ENCODE peak calls at places on chromosomes 16 and 17, in seven cellular contexts. H is CD8-positive, alpha-beta T cell; G is transverse colon; N is K562; D is heart right ventricle; Z is RWPE2; F is heart left ventricle. J is an unnamed sample.
A peak's percentile ranks its signal among the peaks of the same experiment; 100 is the strongest.

GRCh38 chr17:8499171-8499570 is 63.5 kb downstream of the NDEL1 start:
- DNase-seq in H (no peak), G (no peak), N (no peak), D (no peak), Z (no peak), F (no peak), J (no peak)

GRCh38 chr17:9987779-9988585 is 82.9 kb upstream of the RCVRN start:
- DNase-seq in H (no peak), G (peak; percentile 21), N (peak; percentile 55), D (peak; percentile 34), Z (no peak), F (no peak), J (peak; percentile 34)

GRCh38 chr17:2172447-2172938 is 117.6 kb downstream of the HIC1 start:
- DNase-seq in H (no peak), G (no peak), N (no peak), D (peak; percentile 44), Z (no peak), F (no peak), J (no peak)

GRCh38 chr17:7809086-7809790 is 24.8 kb upstream of the KDM6B start:
- DNase-seq in H (no peak), G (no peak), N (no peak), D (no peak), Z (no peak), F (no peak), J (no peak)

GRCh38 chr16:48353565-48354163 is 31.5 kb downstream of the SIAH1 start:
- DNase-seq in H (peak; percentile 42), G (peak; percentile 66), N (peak; percentile 74), D (no peak), Z (no peak), F (no peak), J (peak; percentile 66)

GRCh38 chr16:13231365-13231764 is 330.0 kb downstream of the SHISA9 start:
- DNase-seq in H (no peak), G (no peak), N (no peak), D (no peak), Z (no peak), F (no peak), J (no peak)

GRCh38 chr16:84442416-84443145 is 61.9 kb downstream of the MEAK7 start:
- DNase-seq in H (no peak), G (no peak), N (no peak), D (no peak), Z (no peak), F (no peak), J (no peak)

GRCh38 chr16:15942901-15943690 is 6.3 kb upstream of the ABCC1 start:
- DNase-seq in H (no peak), G (no peak), N (no peak), D (no peak), Z (no peak), F (no peak), J (no peak)

GRCh38 chr16:88282221-88283041 is 100.3 kb upstream of the ZNF469 start:
- DNase-seq in H (no peak), G (no peak), N (peak; percentile 26), D (no peak), Z (no peak), F (peak; percentile 36), J (peak; percentile 82)

GRCh38 chr17:10118788-10119130 is 79.6 kb downstream of the GAS7 start:
- DNase-seq in H (no peak), G (no peak), N (no peak), D (no peak), Z (no peak), F (no peak), J (peak; percentile 81)

GRCh38 chr17:58639681-58640080 is 52.2 kb downstream of the TEX14 start:
- DNase-seq in H (no peak), G (no peak), N (no peak), D (no peak), Z (no peak), F (no peak), J (no peak)
- H3K27ac ChIP-seq in H (no peak overlapping the region), G (no peak overlapping the region), N (no peak overlapping the region), D (no peak overlapping the region), Z (no peak overlapping the region), F (no peak overlapping the region), J (peak overlapping the region; percentile 49)

GRCh38 chr17:67830440-67830839 is 5.1 kb downstream of the BPTF start:
- DNase-seq in H (no peak), G (no peak), N (no peak), D (no peak), Z (no peak), F (no peak), J (no peak)

GRCh38 chr17:67834634-67835033 is 9.3 kb downstream of the BPTF start:
- DNase-seq in H (no peak), G (no peak), N (no peak), D (no peak), Z (no peak), F (no peak), J (no peak)

GRCh38 chr17:67831268-67831667 is 6.0 kb downstream of the BPTF start:
- DNase-seq in H (no peak), G (no peak), N (no peak), D (no peak), Z (no peak), F (no peak), J (no peak)

GRCh38 chr17:67833946-67834631 is 8.8 kb downstream of the BPTF start:
- DNase-seq in H (no peak), G (no peak), N (peak; percentile 29), D (no peak), Z (no peak), F (no peak), J (no peak)

DNA sequence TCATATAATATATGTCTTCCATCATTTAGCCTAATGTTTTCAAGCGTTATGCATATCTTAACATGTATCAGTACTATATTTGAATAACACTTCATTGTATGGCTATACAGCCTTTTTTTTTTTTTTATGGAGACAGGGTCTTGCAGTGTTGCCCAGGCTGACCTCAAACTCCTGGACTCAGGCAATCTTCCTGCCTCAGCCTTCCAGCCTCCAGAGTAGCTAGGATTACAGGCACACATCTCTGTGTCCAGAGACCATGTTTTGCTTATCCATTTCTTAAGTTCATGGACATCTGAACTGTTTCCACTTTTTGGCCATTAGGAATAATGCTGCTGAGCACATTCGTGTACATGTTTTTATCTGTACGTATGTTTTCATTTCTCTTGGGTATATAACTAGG is 7.8 kb downstream of the BPTF start:
- DNase-seq in H (no peak), G (no peak), N (no peak), D (no peak), Z (no peak), F (no peak), J (no peak)
- TF ChIP-seq CTCF in H (no peak), G (no peak), N (no peak), D (no peak), Z (no peak), F (no peak), J (no peak)

GRCh38 chr16:4859190-4859899 is 12.1 kb downstream of the UBN1 start:
- DNase-seq in H (no peak), G (no peak), N (no peak), D (no peak), Z (no peak), F (no peak), J (no peak)

GRCh38 chr16:4855371-4855770 is 8.1 kb downstream of the UBN1 start:
- DNase-seq in H (no peak), G (no peak), N (no peak), D (no peak), Z (no peak), F (no peak), J (no peak)

GRCh38 chr16:4852221-4852872 is 5.1 kb downstream of the UBN1 start:
- DNase-seq in H (no peak), G (peak; percentile 31), N (peak; percentile 51), D (no peak), Z (no peak), F (no peak), J (no peak)

GRCh38 chr16:4859900-4860255 is 12.6 kb downstream of the UBN1 start:
- DNase-seq in H (no peak), G (no peak), N (no peak), D (no peak), Z (no peak), F (no peak), J (no peak)

GRCh38 chr16:4855804-4856203 is 8.5 kb downstream of the UBN1 start:
- DNase-seq in H (no peak), G (no peak), N (no peak), D (no peak), Z (no peak), F (no peak), J (no peak)
- H3K36me3 ChIP-seq in H (peaks cover 24% of the 10 kb centered on the region), G (no peaks in the 10 kb centered on the region), N (peaks cover 84% of the 10 kb centered on the region), D (peaks cover 5% of the 10 kb centered on the region), Z (peaks cover 81% of the 10 kb centered on the region), F (peaks cover 8% of the 10 kb centered on the region), J (peaks cover 80% of the 10 kb centered on the region)

GRCh38 chr16:74075393-74075792 is 221.2 kb upstream of the PSMD7 start:
- DNase-seq in H (no peak), G (no peak), N (no peak), D (no peak), Z (no peak), F (no peak), J (no peak)
- H3K27ac ChIP-seq in H (no peak overlapping the region), G (no peak overlapping the region), N (no peak overlapping the region), D (no peak overlapping the region), Z (no peak overlapping the region), F (no peak overlapping the region), J (no peak overlapping the region)

GRCh38 chr17:6305613-6306360 is 129.1 kb downstream of the AIPL1 start:
- DNase-seq in H (no peak), G (no peak), N (no peak), D (no peak), Z (no peak), F (no peak), J (peak; percentile 49)

GRCh38 chr17:6306820-6307219 is 128.1 kb downstream of the AIPL1 start:
- DNase-seq in H (no peak), G (no peak), N (no peak), D (no peak), Z (no peak), F (no peak), J (no peak)

GRCh38 chr17:6299275-6299674 is 135.6 kb downstream of the AIPL1 start:
- DNase-seq in H (no peak), G (no peak), N (no peak), D (no peak), Z (no peak), F (no peak), J (no peak)

GRCh38 chr17:6304894-6305612 is 129.9 kb downstream of the AIPL1 start:
- DNase-seq in H (no peak), G (no peak), N (no peak), D (no peak), Z (no peak), F (no peak), J (no peak)

DNA sequence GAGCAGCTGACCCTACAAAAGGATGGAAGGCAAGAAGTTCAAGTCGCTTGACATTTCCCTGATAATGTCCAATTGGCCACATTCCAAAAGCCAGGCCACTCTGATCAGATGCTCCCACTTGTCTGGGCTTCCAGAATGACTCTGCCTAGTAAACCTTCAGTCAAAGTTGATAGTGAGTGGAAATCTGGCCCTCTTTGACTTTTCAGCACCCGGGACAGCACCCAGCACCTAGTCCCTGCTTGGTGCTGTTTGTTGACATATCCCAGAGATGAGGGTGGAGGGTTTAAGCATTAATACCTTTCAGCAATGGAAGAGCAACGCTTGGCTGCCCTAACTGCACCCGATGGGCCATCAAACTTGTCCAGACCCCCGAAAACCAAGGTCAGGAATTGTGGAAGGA is 131.3 kb downstream of the AIPL1 start:
- DNase-seq in H (no peak), G (no peak), N (no peak), D (peak; percentile 16), Z (no peak), F (no peak), J (no peak)
- TF ChIP-seq CTCF in H (no peak), G (no peak), N (no peak), D (no peak), Z (no peak), F (no peak), J (no peak)